ENCODE peak calls at places on chromosomes 13 and 19, in nine cellular contexts. R, S, W, F, Q, Y, A, G and V are unnamed samples.
A peak's percentile ranks its signal among the peaks of the same experiment; 100 is the strongest.

GRCh38 chr13:40343550-40344269 is 322.7 kb downstream of the FOXO1 start:
- DNase-seq in S (no peak), G (no peak), Y (no peak), A (no peak), R (no peak), Q (no peak), W (no peak), F (no peak), V (no peak)

GRCh38 chr13:50460366-50460765 is 383.1 kb downstream of the DLEU7 start:
- DNase-seq in A (no peak), W (peak; percentile 41), S (no peak), F (no peak), R (no peak), G (peak; percentile 29), Y (no peak), Q (no peak), V (no peak)

GRCh38 chr19:17831419-17831888 is 10.1 kb upstream of the INSL3 start:
- DNase-seq in R (no peak), G (no peak), W (no peak), F (peak; percentile 53), S (peak; percentile 52), Y (no peak), A (no peak), Q (no peak), V (no peak)

GRCh38 chr13:108096301-108096700 is 119.0 kb downstream of the LIG4 start:
- DNase-seq in G (no peak), S (no peak), Q (no peak), R (no peak), Y (no peak), W (no peak), F (no peak), A (no peak), V (no peak)

GRCh38 chr19:54137913-54138776 is 583 bp downstream of the CNOT3 start:
- DNase-seq in Y (peak; percentile 40), R (no peak), S (no peak), G (no peak), A (no peak), W (no peak), F (peak; percentile 91), Q (no peak), V (peak; percentile 30)

GRCh38 chr19:45442927-45443461 is 19.3 kb upstream of the ERCC1 start:
- DNase-seq in R (no peak), W (peak; percentile 48), S (peak; percentile 68), G (peak; percentile 27), Q (peak; percentile 61), Y (peak; percentile 21), F (peak; percentile 69), A (no peak), V (no peak)

GRCh38 chr19:6423499-6424189 is 967 bp downstream of the KHSRP start:
- DNase-seq in R (peak; percentile 4), G (peak; percentile 40), Y (peak; percentile 52), A (peak; percentile 63), Q (peak; percentile 41), S (peak; percentile 75), F (peak; percentile 97), W (peak; percentile 57), V (no peak)

GRCh38 chr13:87259479-87260083 is 411.6 kb upstream of the SLITRK5 start:
- DNase-seq in F (no peak), W (peak; percentile 2), G (no peak), R (no peak), A (no peak), S (peak; percentile 76), Y (no peak), Q (no peak), V (no peak)

GRCh38 chr19:17948967-17949930 is 16.4 kb downstream of the CCDC124 start:
- DNase-seq in Q (no peak), W (no peak), R (no peak), Y (no peak), S (peak; percentile 38), G (no peak), A (no peak), F (peak; percentile 74), V (no peak)

GRCh38 chr13:75180805-75181455 is 301.0 kb downstream of the TBC1D4 start:
- DNase-seq in Q (no peak), R (no peak), G (peak; percentile 28), S (no peak), F (peak; percentile 5), W (peak; percentile 25), A (no peak), Y (no peak), V (no peak)

GRCh38 chr19:35266149-35266903 is 2.4 kb upstream of the USF2 start:
- DNase-seq in W (no peak), F (peak; percentile 32), Q (no peak), A (no peak), Y (no peak), S (peak; percentile 37), R (no peak), G (no peak), V (no peak)

GRCh38 chr13:24180743-24181384 is 20.3 kb downstream of the SPATA13 start:
- DNase-seq in Y (no peak), F (no peak), Q (no peak), S (no peak), A (no peak), W (peak; percentile 19), G (peak; percentile 10), R (no peak), V (no peak)

GRCh38 chr19:54254195-54254906 is 2.7 kb downstream of the LILRB5 start:
- DNase-seq in Q (no peak), R (no peak), A (no peak), Y (no peak), F (peak; percentile 62), W (no peak), S (peak; percentile 30), G (no peak), V (no peak)

GRCh38 chr13:42041684-42042035 is 6.8 kb upstream of the DGKH start:
- DNase-seq in A (peak; percentile 64), F (peak; percentile 97), W (peak; percentile 74), Q (peak; percentile 65), Y (peak; percentile 64), G (peak; percentile 72), S (peak; percentile 71), R (no peak), V (peak; percentile 37)

GRCh38 chr13:23202383-23202782 is 21.6 kb downstream of the SGCG start:
- DNase-seq in Y (no peak), W (no peak), A (no peak), Q (no peak), R (no peak), G (no peak), S (no peak), F (no peak), V (no peak)

GRCh38 chr19:50838239-50838638 is 4.9 kb upstream of the KLK15 start:
- DNase-seq in S (no peak), F (peak; percentile 90), R (no peak), G (no peak), A (no peak), Q (no peak), Y (no peak), W (peak; percentile 7), V (no peak)
- TF ChIP-seq CTCF in S (peak; percentile 50), F (no peak), R (no peak), G (peak; percentile 17), A (no peak), Q (no peak), Y (no peak), W (peak; percentile 20), V (peak; percentile 29)

DNA sequence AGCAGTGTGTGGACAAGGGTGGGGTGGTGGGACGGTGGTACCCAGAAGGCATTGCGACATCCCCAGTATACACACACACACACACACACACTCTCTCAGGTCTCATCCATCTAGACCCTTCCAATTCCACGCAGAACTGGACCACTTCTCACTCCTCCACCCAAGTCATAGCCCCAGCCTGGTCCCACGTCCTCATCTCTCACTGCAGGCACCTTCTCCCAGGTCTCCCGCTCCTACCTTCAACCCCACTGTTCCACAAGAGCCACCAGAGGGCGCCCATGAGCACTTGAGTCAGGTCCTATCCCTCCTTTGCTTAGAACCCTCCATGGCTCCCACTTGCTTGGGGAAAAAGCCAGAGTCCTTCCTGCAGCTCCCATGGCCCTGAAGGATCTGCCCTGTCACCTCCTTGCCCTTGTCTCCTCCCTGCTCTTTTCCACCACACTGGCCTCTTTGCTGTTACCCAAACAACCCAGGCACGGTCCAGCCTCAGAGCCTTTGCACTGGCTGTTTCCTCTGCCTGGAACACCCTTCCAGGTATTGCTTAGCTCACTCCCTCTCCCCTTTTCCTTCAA is 62.6 kb downstream of the IER2 start:
- DNase-seq in S (peak; percentile 84), W (peak; percentile 67), G (peak; percentile 46), F (peak; percentile 96), R (no peak), A (peak; percentile 61), Q (peak; percentile 72), Y (peak; percentile 61), V (no peak)
- TF ChIP-seq CTCF in S (peak; percentile 77), W (peak; percentile 62), G (peak; percentile 54), F (peak; percentile 60), R (peak; percentile 59), A (peak; percentile 82), Q (peak; percentile 41), Y (peak; percentile 42), V (peak; percentile 58)

GRCh38 chr19:28731577-28731976 is 481.4 kb downstream of the UQCRFS1 start:
- DNase-seq in F (no peak), Q (no peak), R (no peak), W (no peak), A (no peak), Y (no peak), S (no peak), G (no peak), V (no peak)
- TF ChIP-seq CTCF in F (no peak), Q (no peak), R (no peak), W (no peak), A (no peak), Y (peak; percentile 20), S (peak; percentile 38), G (no peak), V (peak; percentile 33)

GRCh38 chr13:46126074-46126473 is 21.2 kb upstream of the CPB2 start:
- DNase-seq in F (no peak), R (no peak), W (no peak), Y (no peak), A (no peak), S (no peak), G (no peak), Q (no peak), V (no peak)

GRCh38 chr13:46124531-46124966 is 19.7 kb upstream of the CPB2 start:
- DNase-seq in Q (no peak), R (no peak), W (no peak), G (no peak), Y (no peak), S (no peak), F (no peak), A (no peak), V (no peak)

GRCh38 chr13:46124967-46125933 is 20.4 kb upstream of the CPB2 start:
- DNase-seq in S (no peak), W (no peak), A (no peak), R (no peak), Q (no peak), G (no peak), F (no peak), Y (no peak), V (no peak)

GRCh38 chr13:46127336-46128023 is 22.6 kb upstream of the CPB2 start:
- DNase-seq in F (no peak), S (no peak), R (no peak), W (no peak), G (no peak), Q (no peak), A (no peak), Y (no peak), V (no peak)

DNA sequence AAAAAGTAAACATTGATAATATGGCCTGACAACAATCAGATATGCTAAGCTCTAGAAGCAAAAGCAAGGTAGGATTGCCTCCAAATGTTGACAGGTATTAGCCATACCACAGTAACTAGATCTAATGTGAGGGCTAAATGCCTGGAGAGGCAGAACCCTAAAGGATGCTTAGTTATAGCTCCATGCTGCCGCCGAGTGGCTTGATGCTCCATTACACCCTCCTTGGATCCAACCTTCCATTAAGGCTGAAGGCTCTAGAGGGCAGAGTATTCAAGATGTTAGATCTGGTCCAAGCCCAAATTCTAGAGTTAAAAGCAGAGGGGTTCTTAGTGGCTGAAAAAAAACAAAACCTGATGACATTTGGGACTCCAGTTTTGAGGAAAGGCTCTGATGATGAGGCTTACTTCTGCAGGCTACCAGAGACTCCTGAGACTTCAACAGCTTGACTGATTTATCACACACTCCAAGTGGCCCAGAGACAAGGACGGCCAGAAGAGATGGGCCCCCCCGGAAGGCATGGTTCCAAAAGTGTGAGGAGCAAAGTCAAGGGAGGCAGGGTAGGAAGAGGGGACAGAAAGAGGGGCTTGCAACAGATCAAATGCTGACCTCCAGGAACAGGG is 21.8 kb upstream of the CPB2 start:
- DNase-seq in A (peak; percentile 72), G (peak; percentile 76), F (peak; percentile 87), R (peak; percentile 23), S (peak; percentile 79), Y (peak; percentile 85), W (peak; percentile 85), Q (peak; percentile 68), V (peak; percentile 43)
- TF ChIP-seq CTCF in A (peak; percentile 77), G (peak; percentile 93), F (peak; percentile 98), R (peak; percentile 91), S (peak; percentile 86), Y (peak; percentile 77), W (peak; percentile 98), Q (peak; percentile 28), V (peak; percentile 80)